ENCODE peak calls at places on chromosomes 2 and 18, in ten cellular contexts. H is foreskin fibroblast; N is PC-9; S is GM20000; A is endothelial cell; B is mesothelial cell of epicardium; Q is lung; Z is transverse colon; W is CD4-positive, alpha-beta T cell; J is fibroblast of the aortic adventitia. L is an unnamed sample.

GRCh38 chr2:203444738-203445137 is 90.4 kb downstream of the RAPH1 start:
- DNase-seq in J (no peak), A (no peak), Z (no peak), Q (no peak), S (no peak), B (no peak), N (no peak), H (no peak), W (no peak), L (no peak)

GRCh38 chr2:66495788-66496640 is 61.1 kb downstream of the MEIS1 start:
- DNase-seq in W (no peak), H (peak), N (peak), Q (no peak), A (no peak), J (peak), S (no peak), Z (no peak), B (no peak), L (peak)

GRCh38 chr2:208280933-208281332 is 14.9 kb downstream of the PIKFYVE start:
- DNase-seq in J (peak), S (peak), Z (no peak), B (no peak), Q (no peak), N (no peak), A (no peak), W (no peak), H (peak), L (no peak)

GRCh38 chr2:232341061-232341738 is 37.4 kb upstream of the ALPP start:
- DNase-seq in J (no peak), A (no peak), W (no peak), S (no peak), Z (no peak), B (no peak), N (no peak), H (no peak), Q (no peak), L (no peak)

GRCh38 chr2:235709124-235709813 is 215.4 kb downstream of the AGAP1 start:
- DNase-seq in Q (peak), A (no peak), Z (peak), H (peak), B (no peak), N (peak), S (no peak), J (no peak), W (no peak), L (no peak)

GRCh38 chr2:132991464-132992045 is 321.6 kb upstream of the LYPD1 start:
- DNase-seq in Q (no peak), B (no peak), J (no peak), Z (no peak), W (no peak), S (no peak), H (no peak), N (no peak), A (no peak), L (no peak)

GRCh38 chr2:9751831-9752230 is 91.4 kb upstream of the TAF1B start:
- DNase-seq in B (no peak), Q (no peak), J (no peak), H (no peak), W (no peak), A (no peak), Z (no peak), N (no peak), S (no peak), L (no peak)

GRCh38 chr2:126882181-126882580 is 16.5 kb upstream of the TEX51 start:
- DNase-seq in B (no peak), N (no peak), Q (no peak), J (no peak), Z (no peak), S (no peak), W (no peak), A (no peak), H (no peak), L (no peak)

GRCh38 chr2:44916291-44916690 is 25.2 kb upstream of the SIX3 start:
- DNase-seq in J (no peak), S (no peak), Q (no peak), B (no peak), W (no peak), N (no peak), A (no peak), H (no peak), Z (no peak), L (no peak)

GRCh38 chr2:222993920-222994650 is 57.9 kb upstream of the KCNE4 start:
- DNase-seq in H (peak), S (no peak), Q (peak), J (peak), W (no peak), N (no peak), Z (peak), A (no peak), B (peak), L (peak)

GRCh38 chr2:1742680-1743395 is 1.5 kb downstream of the PXDN start:
- DNase-seq in Q (peak), N (peak), W (no peak), Z (peak), A (peak), B (peak), J (peak), S (no peak), H (peak), L (peak)

GRCh38 chr2:63676135-63676534 is 87.4 kb downstream of the MDH1 start:
- DNase-seq in Z (no peak), N (no peak), Q (no peak), A (no peak), B (no peak), J (peak), H (no peak), S (peak), W (no peak), L (no peak)

GRCh38 chr18:5975111-5975622 is 79.8 kb upstream of the TMEM200C start:
- DNase-seq in S (peak), B (no peak), N (no peak), W (no peak), A (no peak), J (peak), Q (no peak), H (peak), Z (no peak), L (no peak)

GRCh38 chr2:238861766-238862315 is 14.0 kb downstream of the TWIST2 start:
- DNase-seq in S (no peak), J (no peak), N (no peak), Z (no peak), Q (no peak), B (no peak), H (peak), A (no peak), W (no peak), L (no peak)

GRCh38 chr18:49041677-49042570 is 91.2 kb upstream of the SMAD7 start:
- DNase-seq in W (peak), N (no peak), B (no peak), A (no peak), Z (peak), Q (peak), H (peak), J (peak), S (no peak), L (no peak)

GRCh38 chr2:161273038-161273760 is 35.0 kb upstream of the PSMD14 start:
- DNase-seq in H (peak), B (no peak), N (peak), A (peak), J (peak), S (peak), Q (no peak), W (no peak), Z (no peak), L (no peak)

GRCh38 chr2:29209551-29209950 is 94.3 kb downstream of the CLIP4 start:
- DNase-seq in N (no peak), A (no peak), S (no peak), J (no peak), B (no peak), Q (no peak), H (no peak), Z (no peak), W (no peak), L (no peak)

GRCh38 chr18:50629148-50629631 is 69.3 kb downstream of the MAPK4 start:
- DNase-seq in J (no peak), Q (no peak), Z (no peak), B (no peak), A (no peak), H (no peak), S (no peak), N (no peak), W (no peak), L (no peak)

GRCh38 chr2:241987726-241988125 is 118.2 kb downstream of the RTP5 start:
- DNase-seq in S (no peak), H (no peak), B (no peak), Z (no peak), J (no peak), Q (peak), A (no peak), W (no peak), N (no peak), L (no peak)

GRCh38 chr18:33673689-33674088 is 95.7 kb downstream of the ASXL3 start:
- DNase-seq in Z (no peak), B (no peak), J (no peak), N (no peak), A (no peak), W (no peak), S (no peak), H (no peak), Q (no peak), L (no peak)

GRCh38 chr2:11420190-11420589 is 45.8 kb downstream of the E2F6 start:
- DNase-seq in N (no peak), B (no peak), S (no peak), H (peak), Z (no peak), Q (no peak), A (no peak), J (no peak), W (no peak), L (no peak)

GRCh38 chr2:96954490-96954846 is 31.9 kb downstream of the FAM178B start:
- DNase-seq in A (no peak), J (peak), H (peak), S (peak), B (no peak), W (no peak), N (no peak), Q (no peak), Z (no peak), L (no peak)

GRCh38 chr2:26454561-26455001 is 23.3 kb downstream of the OTOF start:
- DNase-seq in H (no peak), Q (no peak), N (no peak), W (no peak), Z (no peak), J (no peak), B (no peak), A (no peak), S (no peak), L (no peak)

GRCh38 chr2:201795608-201796477 is 10.5 kb upstream of the CDK15 start:
- DNase-seq in H (peak), J (peak), S (peak), N (no peak), A (peak), W (no peak), B (no peak), Q (no peak), Z (no peak), L (no peak)

GRCh38 chr2:43685350-43685749 is 9.1 kb upstream of the C1GALT1C1L start:
- DNase-seq in N (no peak), A (no peak), W (no peak), J (no peak), S (no peak), H (no peak), B (no peak), Z (no peak), Q (no peak), L (no peak)

GRCh38 chr2:65098741-65099140 is 31.2 kb downstream of the RAB1A start:
- DNase-seq in B (no peak), N (no peak), Q (no peak), W (no peak), J (no peak), Z (no peak), A (no peak), H (no peak), S (no peak), L (no peak)

GRCh38 chr2:52611757-52612156 is 1155.8 kb upstream of the CHAC2 start:
- DNase-seq in A (no peak), Z (no peak), Q (no peak), W (no peak), N (no peak), S (no peak), J (no peak), H (no peak), B (no peak), L (no peak)

GRCh38 chr2:52608030-52608429 is 1159.6 kb upstream of the CHAC2 start:
- DNase-seq in S (no peak), Z (no peak), Q (no peak), J (no peak), A (no peak), N (no peak), W (no peak), H (no peak), B (no peak), L (no peak)

DNA sequence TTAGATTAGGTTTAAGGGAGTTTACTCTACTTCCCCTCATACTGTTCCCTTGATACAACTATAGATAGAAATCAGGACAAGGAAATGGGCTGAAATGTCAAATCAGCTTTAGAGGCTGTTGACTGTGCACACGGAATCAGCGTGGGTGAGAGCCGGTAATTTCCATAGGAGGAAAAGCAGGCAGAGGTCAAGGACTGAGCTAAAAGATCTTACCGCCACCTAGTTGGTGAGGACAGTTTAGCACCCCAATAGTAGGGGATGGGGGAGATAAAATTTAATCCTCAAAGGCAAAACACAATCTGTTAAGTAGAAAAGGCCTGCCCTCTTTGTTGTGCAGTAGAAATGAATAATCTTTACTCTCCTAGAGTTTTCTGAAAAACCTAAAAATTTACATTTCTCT is 1154.5 kb upstream of the CHAC2 start:
- DNase-seq in S (no peak), N (no peak), Z (no peak), B (no peak), J (no peak), A (peak), W (no peak), Q (no peak), H (no peak), L (no peak)
- TF ChIP-seq CTCF in S (no peak), N (no peak), Z (no peak), B (no peak), J (no peak), A (no peak), W (no peak), Q (no peak), H (no peak), L (no peak)

DNA sequence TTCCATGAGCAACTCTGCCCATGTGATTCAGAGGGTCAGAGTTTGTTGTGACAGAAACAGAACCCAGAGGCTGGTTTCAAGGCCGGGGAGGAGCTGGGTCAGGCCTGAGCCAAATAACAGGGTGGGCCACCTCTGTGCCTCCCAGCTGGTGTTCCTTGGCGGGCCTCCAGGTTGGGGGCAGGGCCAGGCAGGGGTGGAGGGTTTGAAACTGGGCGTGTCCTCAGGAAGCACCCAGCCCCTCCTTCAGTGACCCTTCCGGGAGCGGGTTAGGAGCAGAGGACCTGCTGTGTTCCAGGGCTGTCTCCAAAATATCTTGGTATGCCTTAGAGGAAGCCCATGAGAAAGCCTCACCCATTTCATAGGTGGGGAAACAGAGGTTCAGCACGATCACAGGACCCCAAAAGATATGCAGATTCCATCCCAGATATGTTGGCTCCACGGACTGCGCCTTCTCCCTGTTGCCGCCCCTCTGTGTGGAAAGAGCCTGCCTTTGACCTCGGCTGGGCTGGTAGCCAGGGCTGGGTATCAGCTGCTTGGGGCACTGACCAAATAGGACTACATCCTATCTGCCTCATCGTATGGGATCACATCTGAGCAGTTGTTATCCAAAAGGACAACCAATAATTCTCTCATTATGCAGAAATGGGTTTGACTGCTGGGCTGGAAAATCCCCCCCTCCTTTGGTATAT is 74.8 kb upstream of the GLI2 start:
- DNase-seq in Q (no peak), A (no peak), S (no peak), H (no peak), J (no peak), W (no peak), B (no peak), Z (peak), N (no peak), L (no peak)
- TF ChIP-seq CTCF in Q (no peak), A (no peak), S (no peak), H (no peak), J (no peak), W (no peak), B (no peak), Z (no peak), N (no peak), L (no peak)

GRCh38 chr2:110740747-110741349 is 8.5 kb downstream of the ACOXL start:
- DNase-seq in S (no peak), Z (no peak), Q (peak), J (no peak), A (no peak), B (no peak), H (no peak), W (no peak), N (peak), L (no peak)

GRCh38 chr2:110743600-110743999 is 11.2 kb downstream of the ACOXL start:
- DNase-seq in N (no peak), W (no peak), Z (no peak), A (no peak), B (no peak), J (no peak), S (no peak), H (no peak), Q (no peak), L (no peak)

GRCh38 chr2:110744429-110744828 is 12.1 kb downstream of the ACOXL start:
- DNase-seq in Q (no peak), Z (no peak), B (no peak), H (no peak), N (peak), W (no peak), A (no peak), J (no peak), S (no peak), L (no peak)

GRCh38 chr2:110742412-110742811 is 10.0 kb downstream of the ACOXL start:
- DNase-seq in J (no peak), N (no peak), Q (no peak), Z (no peak), H (no peak), S (no peak), B (no peak), A (no peak), W (no peak), L (no peak)

DNA sequence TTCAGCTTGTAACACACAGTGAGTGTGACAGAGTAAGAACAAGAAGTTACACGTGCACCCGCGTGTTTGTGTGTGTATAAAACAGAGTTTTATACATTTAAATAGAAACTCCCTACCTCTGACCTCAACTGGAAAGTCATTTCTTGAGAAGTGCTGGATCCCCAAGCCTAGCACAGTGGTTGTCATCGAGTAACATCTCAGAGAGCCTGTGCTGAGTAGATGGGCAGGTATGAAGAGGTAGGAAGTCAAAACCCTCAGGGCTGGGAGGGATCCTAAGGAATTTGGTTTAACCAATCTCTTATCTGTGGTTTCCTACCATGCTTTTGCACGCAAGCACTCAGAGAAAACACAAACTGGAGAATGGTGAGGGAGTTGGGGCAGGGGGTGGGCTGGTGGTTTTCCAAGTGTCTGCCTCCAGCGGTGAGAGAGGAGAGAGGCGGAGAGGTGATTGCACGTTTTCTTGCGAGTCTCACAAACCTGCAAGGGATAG is 9.2 kb downstream of the ACOXL start:
- DNase-seq in Q (peak), N (peak), B (no peak), A (no peak), J (no peak), Z (no peak), H (no peak), W (no peak), S (no peak), L (no peak)
- TF ChIP-seq CTCF in Q (no peak), N (peak), B (no peak), A (no peak), J (no peak), Z (no peak), H (no peak), W (no peak), S (no peak), L (no peak)

GRCh38 chr2:220985561-220985960 is 586.5 kb downstream of the EPHA4 start:
- DNase-seq in S (no peak), A (no peak), N (no peak), J (no peak), B (no peak), H (no peak), Z (no peak), Q (no peak), W (no peak), L (no peak)

GRCh38 chr2:220987839-220988238 is 584.3 kb downstream of the EPHA4 start:
- DNase-seq in S (no peak), B (no peak), A (no peak), W (no peak), H (no peak), J (no peak), Z (no peak), N (no peak), Q (no peak), L (no peak)

GRCh38 chr2:220981926-220982325 is 590.2 kb downstream of the EPHA4 start:
- DNase-seq in H (no peak), Q (no peak), A (no peak), Z (no peak), J (no peak), W (no peak), S (no peak), N (peak), B (no peak), L (no peak)
- TF ChIP-seq CTCF in H (no peak), Q (no peak), A (no peak), Z (no peak), J (no peak), W (no peak), S (no peak), N (no peak), B (no peak), L (no peak)

DNA sequence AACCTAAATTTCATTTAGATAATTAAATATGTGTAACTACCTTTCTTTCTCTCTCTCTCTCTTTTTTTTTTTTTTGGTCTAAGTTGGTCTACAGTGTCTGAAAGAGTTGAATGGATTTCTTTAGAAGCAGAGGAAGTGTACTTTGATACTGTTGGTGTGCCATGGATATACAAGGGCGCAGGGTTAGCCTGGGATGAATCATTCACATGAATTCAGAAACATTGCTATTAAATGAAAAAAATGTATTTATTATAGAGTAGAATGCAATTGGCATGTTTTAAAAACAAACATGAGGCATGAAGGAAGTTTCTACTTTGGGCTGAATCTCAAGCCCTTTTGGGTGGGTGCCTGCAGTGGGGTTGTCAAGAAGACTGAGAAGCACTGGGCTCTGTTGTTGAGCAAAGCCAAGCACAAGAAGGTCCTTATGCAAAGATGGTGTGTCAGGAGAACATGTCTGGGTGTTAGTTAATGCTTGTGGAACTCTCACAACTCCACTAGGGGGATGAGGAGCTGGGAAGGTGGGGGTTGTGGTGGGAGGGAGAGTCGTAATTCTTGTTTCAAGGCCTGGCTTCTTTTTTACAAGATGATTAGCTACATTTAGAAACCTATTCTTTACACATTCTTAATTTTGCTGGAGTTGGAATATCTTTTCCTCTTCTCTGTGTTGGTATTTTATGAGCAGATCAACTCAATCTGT is 57.9 kb downstream of the LYPD6 start:
- DNase-seq in H (peak), S (no peak), J (no peak), N (no peak), B (no peak), A (no peak), Z (no peak), W (no peak), Q (no peak), L (no peak)
- TF ChIP-seq CTCF in H (peak), S (no peak), J (no peak), N (no peak), B (no peak), A (no peak), Z (no peak), W (no peak), Q (no peak), L (no peak)